ENCODE peak calls at places on chromosomes 12 and 14, in eight cellular contexts. G, Z, K, Q, R, W, E and H are unnamed samples.
A peak's percentile ranks its signal among the peaks of the same experiment; 100 is the strongest.

GRCh38 chr12:91413591-91413990 is 231.0 kb upstream of the DCN start:
- DNase-seq in Q (no peak), W (no peak), E (no peak), Z (no peak), R (no peak), G (no peak), K (no peak), H (no peak)

GRCh38 chr12:124694846-124695497 is 127.6 kb upstream of the NCOR2 start:
- DNase-seq in W (no peak), Z (no peak), R (peak; percentile 72), E (peak; percentile 62), Q (peak; percentile 88), K (peak; percentile 82), G (peak; percentile 91), H (no peak)

GRCh38 chr14:101716077-101716950 is 45.2 kb upstream of the PPP2R5C start:
- DNase-seq in W (peak; percentile 81), E (no peak), R (no peak), Q (no peak), K (no peak), G (no peak), Z (peak; percentile 10), H (no peak)

GRCh38 chr14:47040490-47040889 is 388.9 kb upstream of the RPL10L start:
- DNase-seq in Z (no peak), Q (no peak), E (no peak), W (no peak), R (no peak), K (no peak), G (no peak), H (peak; percentile 88)

GRCh38 chr12:125340791-125341190 is 275.6 kb downstream of the AACS start:
- DNase-seq in E (peak; percentile 4), G (peak; percentile 52), Z (no peak), R (no peak), K (peak; percentile 34), Q (no peak), W (no peak), H (no peak)

GRCh38 chr12:78683031-78683430 is 181.5 kb upstream of the SYT1 start:
- DNase-seq in Q (no peak), E (no peak), K (no peak), W (no peak), Z (no peak), G (peak; percentile 58), R (no peak), H (peak; percentile 2)

GRCh38 chr12:75735853-75736252 is 224.4 kb upstream of the KRR1 start:
- DNase-seq in Q (no peak), W (no peak), G (no peak), K (no peak), R (no peak), Z (no peak), E (peak; percentile 76), H (no peak)

GRCh38 chr12:113658030-113658655 is 186.5 kb upstream of the LHX5 start:
- DNase-seq in W (no peak), Z (no peak), G (no peak), R (no peak), K (no peak), E (no peak), Q (no peak), H (no peak)

GRCh38 chr12:69105101-69105613 is 134.2 kb upstream of the CPSF6 start:
- DNase-seq in E (peak; percentile 38), K (no peak), R (no peak), Q (no peak), G (no peak), Z (no peak), W (no peak), H (no peak)

GRCh38 chr14:96629558-96630222 is 127.5 kb downstream of the PAPOLA start:
- DNase-seq in E (no peak), R (no peak), Z (peak; percentile 8), Q (no peak), K (no peak), G (no peak), W (peak; percentile 64), H (no peak)

GRCh38 chr12:85765443-85765842 is 70.8 kb downstream of the RASSF9 start:
- DNase-seq in K (no peak), E (no peak), W (no peak), R (no peak), G (no peak), Z (no peak), Q (no peak), H (no peak)
- TF ChIP-seq POLR2A in K (no peak), E (no peak), W (no peak), R (no peak), G (no peak), Z (no peak), Q (no peak), H (no peak)

GRCh38 chr12:121209629-121210572 is at the start of gene P2RX4:
- DNase-seq in R (peak; percentile 88), Q (peak; percentile 80), K (peak; percentile 90), E (peak; percentile 81), G (peak; percentile 73), Z (peak; percentile 81), W (no peak), H (peak; percentile 89)
- TF ChIP-seq POLR2A in R (peak; percentile 61), Q (peak; percentile 94), K (no peak), E (peak; percentile 78), G (peak; percentile 88), Z (peak; percentile 96), W (peak; percentile 78), H (peak; percentile 86)

DNA sequence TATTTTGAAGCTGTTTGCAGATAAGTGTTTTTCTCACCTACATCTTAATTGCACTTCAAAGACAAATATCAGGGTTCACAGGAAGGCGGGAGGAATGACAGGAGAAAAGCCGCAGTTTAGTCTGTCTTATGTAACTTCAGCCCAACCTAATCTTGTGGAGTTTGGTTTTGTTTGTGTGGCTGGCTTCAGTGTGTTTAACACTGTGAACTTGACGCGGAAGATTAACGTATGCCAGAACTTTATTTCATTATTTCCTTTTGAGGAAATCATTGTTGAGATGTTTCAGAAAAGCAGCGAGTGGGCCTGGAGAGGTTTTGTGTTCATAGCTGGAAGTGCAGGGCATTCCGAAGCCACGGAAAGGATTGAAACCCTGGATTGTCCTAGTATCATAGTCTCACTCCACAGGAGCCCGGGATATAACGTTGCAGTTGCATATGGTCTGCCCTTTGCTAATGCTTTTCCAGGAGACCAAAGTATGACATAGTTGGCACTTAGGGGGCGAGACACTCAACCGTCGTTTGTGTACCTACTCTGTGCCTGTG is 2.0 kb downstream of the PELI2 start:
- DNase-seq in E (peak; percentile 30), W (no peak), G (peak; percentile 46), R (no peak), Z (no peak), Q (no peak), K (no peak), H (no peak)
- TF ChIP-seq POLR2A in E (peak; percentile 26), W (no peak), G (no peak), R (no peak), Z (no peak), Q (no peak), K (no peak), H (no peak)

GRCh38 chr14:64702493-64703392 is 1.5 kb upstream of the PLEKHG3 start:
- DNase-seq in R (peak; percentile 44), K (peak; percentile 24), G (no peak), W (no peak), Z (no peak), Q (no peak), E (peak; percentile 94), H (peak; percentile 17)
- TF ChIP-seq POLR2A in R (no peak), K (no peak), G (no peak), W (no peak), Z (no peak), Q (no peak), E (peak; percentile 93), H (no peak)

DNA sequence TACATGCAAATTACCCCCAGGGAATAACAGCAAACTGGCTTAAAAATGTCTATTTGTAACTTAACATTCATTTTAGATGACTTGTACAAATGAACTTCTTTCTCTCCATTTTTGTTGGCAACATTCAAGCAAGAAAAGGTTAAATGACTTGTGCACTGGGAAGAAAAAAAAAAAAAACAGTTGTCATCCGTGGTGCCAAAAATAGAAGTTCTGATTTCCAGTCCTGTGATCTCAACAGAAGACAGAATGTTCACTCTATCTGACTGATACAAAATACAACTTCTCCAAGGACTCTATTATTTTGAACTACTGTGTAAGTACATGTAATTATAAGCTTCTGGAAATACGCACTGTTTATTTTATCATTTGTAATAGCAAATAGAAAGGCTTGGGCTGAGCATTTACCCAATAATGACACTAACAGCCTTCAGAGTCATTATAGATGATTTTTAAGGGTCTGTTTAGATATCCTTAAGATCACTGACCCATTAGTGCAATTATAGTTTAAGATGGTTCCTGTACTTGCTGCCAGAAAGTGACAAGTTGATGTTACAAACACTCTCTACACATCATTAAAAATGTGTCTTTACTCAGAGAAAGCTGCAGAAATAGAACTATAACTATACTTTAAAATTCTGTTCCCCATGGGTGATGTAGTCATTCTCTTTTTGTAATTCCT is 59.9 kb downstream of the LIN7A start:
- DNase-seq in Z (no peak), R (no peak), E (no peak), K (no peak), G (peak; percentile 49), W (no peak), Q (no peak), H (no peak)
- TF ChIP-seq POLR2A in Z (no peak), R (no peak), E (no peak), K (no peak), G (no peak), W (no peak), Q (no peak), H (no peak)

GRCh38 chr14:92770454-92770853 is 22.0 kb upstream of the LGMN start:
- DNase-seq in K (no peak), R (no peak), G (no peak), Z (no peak), E (no peak), W (no peak), Q (no peak), H (no peak)
- TF ChIP-seq POLR2A in K (no peak), R (no peak), G (no peak), Z (no peak), E (no peak), W (no peak), Q (no peak), H (no peak)

DNA sequence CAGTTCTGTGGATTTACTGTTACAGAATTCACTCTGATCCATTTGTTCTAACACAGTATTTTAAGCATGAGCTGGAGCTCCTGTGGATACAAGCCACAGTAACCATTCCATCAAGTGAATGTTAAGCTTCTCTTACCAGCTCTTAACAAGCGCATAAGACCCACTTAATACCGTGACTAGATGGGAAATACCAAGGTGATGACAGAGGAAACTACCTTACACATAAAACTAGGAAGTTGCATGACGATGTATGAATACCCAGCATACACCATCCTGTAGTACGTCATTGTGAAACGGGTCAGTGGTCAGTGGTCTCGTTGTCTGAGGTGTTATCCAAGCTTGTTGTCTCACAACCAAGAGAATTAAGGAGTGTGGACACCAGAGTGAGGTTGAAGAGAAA is 2.0 kb upstream of the GALC start:
- DNase-seq in G (no peak), Z (no peak), R (no peak), Q (no peak), K (no peak), W (no peak), E (no peak), H (no peak)
- TF ChIP-seq POLR2A in G (no peak), Z (no peak), R (no peak), Q (no peak), K (no peak), W (no peak), E (no peak), H (no peak)